ENCODE peak calls at places on chromosomes 2 and 18, in seven cellular contexts. V is CD4-positive, alpha-beta memory T cell; U is IMR-90; B is mucosa of descending colon; T is adrenal gland; Y is tibial artery; P is ovary. I is an unnamed sample.

GRCh38 chr18:46335551-46336059 is 231.4 kb downstream of the HAUS1 start:
- DNase-seq in V (no peak), U (no peak), B (no peak), T (no peak), Y (peak; percentile 38), P (no peak), I (peak; percentile 26)

GRCh38 chr2:231483398-231484329 is 19.4 kb upstream of the NCL start:
- DNase-seq in V (peak; percentile 44), U (no peak), B (peak; percentile 12), T (peak; percentile 27), Y (peak; percentile 70), P (peak; percentile 58), I (no peak)

GRCh38 chr18:9987931-9988330 is 74.1 kb downstream of the VAPA start:
- DNase-seq in V (no peak), U (no peak), B (no peak), T (no peak), Y (no peak), P (peak; percentile 60), I (no peak)

GRCh38 chr2:127674241-127675209 is 805 bp downstream of the LIMS2 start:
- DNase-seq in V (peak; percentile 11), U (no peak), B (no peak), T (no peak), Y (peak; percentile 90), P (no peak), I (no peak)

GRCh38 chr2:144812288-144812687 is 292.4 kb upstream of the ZEB2 start:
- DNase-seq in V (no peak), U (no peak), B (no peak), T (no peak), Y (no peak), P (no peak), I (no peak)

GRCh38 chr2:55862269-55862668 is 61.3 kb downstream of the EFEMP1 start:
- DNase-seq in V (no peak), U (peak; percentile 99), B (no peak), T (no peak), Y (peak; percentile 79), P (no peak), I (no peak)

GRCh38 chr2:69366-70344 is 23.4 kb upstream of the FAM110C start:
- DNase-seq in V (no peak), U (no peak), B (peak; percentile 72), T (no peak), Y (no peak), P (no peak), I (no peak)

GRCh38 chr18:77081387-77081773 is 51.2 kb downstream of the MBP start:
- DNase-seq in V (no peak), U (peak; percentile 86), B (no peak), T (no peak), Y (no peak), P (no peak), I (no peak)

GRCh38 chr2:527581-527980 is 149.6 kb downstream of the TMEM18 start:
- DNase-seq in V (no peak), U (no peak), B (no peak), T (no peak), Y (no peak), P (no peak), I (no peak)

GRCh38 chr2:207219716-207220414 is 54.1 kb upstream of the KLF7 start:
- DNase-seq in V (no peak), U (peak; percentile 88), B (no peak), T (no peak), Y (no peak), P (no peak), I (no peak)

GRCh38 chr2:144438722-144439508 is 81.0 kb downstream of the ZEB2 start:
- DNase-seq in V (no peak), U (no peak), B (no peak), T (no peak), Y (no peak), P (no peak), I (no peak)

GRCh38 chr18:48607049-48607984 is 68.5 kb downstream of the CTIF start:
- DNase-seq in V (no peak), U (peak; percentile 90), B (peak; percentile 7), T (peak; percentile 60), Y (no peak), P (peak; percentile 76), I (no peak)

GRCh38 chr2:132757676-132758075 is 87.7 kb upstream of the LYPD1 start:
- DNase-seq in V (no peak), U (peak; percentile 77), B (no peak), T (no peak), Y (no peak), P (no peak), I (no peak)

GRCh38 chr2:111167238-111168162 is 46.8 kb downstream of the BCL2L11 start:
- DNase-seq in V (no peak), U (no peak), B (no peak), T (no peak), Y (no peak), P (no peak), I (no peak)

GRCh38 chr2:128689971-128690370 is 371.3 kb upstream of the HS6ST1 start:
- DNase-seq in V (no peak), U (no peak), B (no peak), T (no peak), Y (peak; percentile 44), P (no peak), I (no peak)

GRCh38 chr2:168278424-168278888 is 31.1 kb upstream of the STK39 start:
- DNase-seq in V (no peak), U (peak; percentile 31), B (peak; percentile 58), T (no peak), Y (no peak), P (no peak), I (no peak)

GRCh38 chr2:160156665-160157064 is 43.4 kb downstream of the ITGB6 start:
- DNase-seq in V (no peak), U (peak; percentile 83), B (no peak), T (no peak), Y (no peak), P (no peak), I (no peak)

GRCh38 chr18:44325903-44326650 is 354.6 kb upstream of the SETBP1 start:
- DNase-seq in V (no peak), U (peak; percentile 61), B (peak; percentile 90), T (peak; percentile 60), Y (no peak), P (no peak), I (peak; percentile 59)

GRCh38 chr2:65055427-65056214 is 595 bp upstream of the CEP68 start:
- DNase-seq in V (no peak), U (no peak), B (no peak), T (no peak), Y (no peak), P (no peak), I (no peak)

GRCh38 chr2:150062416-150062815 is 425.1 kb downstream of the RND3 start:
- DNase-seq in V (no peak), U (no peak), B (no peak), T (no peak), Y (no peak), P (no peak), I (no peak)

GRCh38 chr2:229910832-229911412 is 10.9 kb downstream of the TRIP12 start:
- DNase-seq in V (peak; percentile 22), U (no peak), B (peak; percentile 20), T (no peak), Y (no peak), P (no peak), I (no peak)

GRCh38 chr2:144660518-144661316 is 140.8 kb upstream of the ZEB2 start:
- DNase-seq in V (no peak), U (peak; percentile 30), B (no peak), T (no peak), Y (no peak), P (no peak), I (no peak)

GRCh38 chr18:6729247-6730091 is at the start of gene ARHGAP28:
- DNase-seq in V (no peak), U (peak; percentile 92), B (peak; percentile 79), T (peak; percentile 86), Y (peak; percentile 76), P (peak; percentile 94), I (peak; percentile 74)

GRCh38 chr2:240567137-240567871 is 980 bp upstream of the RNPEPL1 start:
- DNase-seq in V (peak; percentile 42), U (no peak), B (peak; percentile 48), T (peak; percentile 28), Y (peak; percentile 76), P (peak; percentile 36), I (peak; percentile 76)

GRCh38 chr2:84132371-84132770 is 326.7 kb downstream of the SUCLG1 start:
- DNase-seq in V (no peak), U (no peak), B (no peak), T (no peak), Y (no peak), P (no peak), I (no peak)

GRCh38 chr2:163649080-163649479 is 86.7 kb downstream of the FIGN start:
- DNase-seq in V (no peak), U (peak; percentile 27), B (no peak), T (no peak), Y (no peak), P (no peak), I (no peak)

GRCh38 chr2:189413249-189413648 is 28.0 kb upstream of the WDR75 start:
- DNase-seq in V (no peak), U (no peak), B (no peak), T (no peak), Y (no peak), P (no peak), I (no peak)

GRCh38 chr2:120775801-120776589 is 40.3 kb downstream of the GLI2 start:
- DNase-seq in V (no peak), U (no peak), B (no peak), T (no peak), Y (no peak), P (no peak), I (no peak)
- H3K4me1 ChIP-seq in V (no peaks in the 10 kb centered on the region), U (peaks cover 60% of the 10 kb centered on the region), B (no peaks in the 10 kb centered on the region), T (no peaks in the 10 kb centered on the region), Y (peaks cover 19% of the 10 kb centered on the region), P (peaks cover 49% of the 10 kb centered on the region), I (peaks cover 46% of the 10 kb centered on the region)

DNA sequence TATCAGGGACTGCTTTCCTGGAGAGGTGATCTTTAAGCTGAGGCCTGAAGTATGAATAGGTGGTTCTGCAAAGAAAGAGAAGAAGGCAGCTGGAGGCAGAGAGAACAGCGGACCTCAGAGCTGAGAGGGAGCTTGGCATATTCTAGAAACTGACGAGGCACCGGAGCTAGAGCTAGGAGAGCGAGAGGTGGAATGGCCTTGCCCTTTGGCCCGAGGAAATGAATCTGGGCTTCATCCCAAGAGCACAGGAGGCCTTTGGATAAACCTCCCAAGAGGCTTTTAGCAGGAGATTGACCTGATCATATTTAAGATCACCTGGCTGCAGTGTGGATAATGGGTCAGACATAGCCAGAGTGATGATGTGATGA is 7.9 kb downstream of the DYSF start:
- DNase-seq in V (no peak), U (no peak), B (no peak), T (no peak), Y (no peak), P (no peak), I (no peak)
- H3K4me1 ChIP-seq in V (peaks cover 6% of the 10 kb centered on the region), U (peaks cover 3% of the 10 kb centered on the region), B (peaks cover 6% of the 10 kb centered on the region), T (peaks cover 3% of the 10 kb centered on the region), Y (peaks cover 27% of the 10 kb centered on the region), P (no peaks in the 10 kb centered on the region), I (peaks cover 9% of the 10 kb centered on the region)

DNA sequence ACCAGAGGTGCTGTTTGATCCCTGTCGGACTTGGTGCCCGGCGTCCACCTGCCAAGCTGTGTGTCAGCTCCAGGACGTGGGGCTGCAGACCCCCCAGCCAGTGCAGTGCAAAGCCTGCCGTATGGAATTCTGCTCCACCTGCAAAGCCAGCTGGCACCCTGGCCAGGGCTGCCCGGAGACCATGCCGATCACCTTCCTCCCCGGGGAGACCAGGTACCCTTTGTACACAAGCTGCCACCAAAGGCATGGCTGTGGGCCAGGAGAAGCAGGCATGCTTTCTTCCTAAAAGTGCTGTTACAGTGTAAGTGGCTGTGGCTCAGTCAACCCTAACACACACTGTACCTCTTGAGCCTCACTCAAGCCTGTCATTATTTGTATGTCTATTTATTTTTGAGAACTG is 103.3 kb downstream of the RNF144A start:
- DNase-seq in V (no peak), U (no peak), B (no peak), T (no peak), Y (no peak), P (no peak), I (no peak)
- H3K4me1 ChIP-seq in V (no peaks in the 10 kb centered on the region), U (no peaks in the 10 kb centered on the region), B (no peaks in the 10 kb centered on the region), T (peaks cover 58% of the 10 kb centered on the region), Y (no peaks in the 10 kb centered on the region), P (peaks cover 20% of the 10 kb centered on the region), I (peaks cover 15% of the 10 kb centered on the region)

GRCh38 chr2:46338674-46339073 is 41.5 kb downstream of the EPAS1 start:
- DNase-seq in V (no peak), U (no peak), B (no peak), T (no peak), Y (no peak), P (no peak), I (no peak)
- H3K4me1 ChIP-seq in V (no peaks in the 10 kb centered on the region), U (peaks cover 43% of the 10 kb centered on the region), B (peaks cover 46% of the 10 kb centered on the region), T (no peaks in the 10 kb centered on the region), Y (peaks cover 79% of the 10 kb centered on the region), P (peaks cover 43% of the 10 kb centered on the region), I (peaks cover 48% of the 10 kb centered on the region)